ENCODE peak calls at places on chromosomes 3 and 15, in six cellular contexts. One of them, this sample, is unnamed.

GRCh38 chr3:177191108-177191779 is 6.0 kb downstream of the TBL1XR1 start:
- DNase-seq in psoas muscle: no peak
- DNase-seq in astrocyte of the spinal cord: no peak
- DNase-seq in NB4: peak; percentile 26
- DNase-seq in colonic mucosa: no peak
- DNase-seq in IMR-90: no peak
- DNase-seq in this sample: no peak

GRCh38 chr15:65902373-65902772 is 33.1 kb downstream of the RAB11A start:
- DNase-seq in psoas muscle: no peak
- DNase-seq in colonic mucosa: peak; percentile 86
- DNase-seq in NB4: peak; percentile 94
- DNase-seq in astrocyte of the spinal cord: no peak
- DNase-seq in IMR-90: peak; percentile 6
- DNase-seq in this sample: no peak

GRCh38 chr3:141255864-141256263 is 24.2 kb downstream of the PXYLP1 start:
- DNase-seq in IMR-90: no peak
- DNase-seq in psoas muscle: no peak
- DNase-seq in NB4: no peak
- DNase-seq in colonic mucosa: no peak
- DNase-seq in astrocyte of the spinal cord: no peak
- DNase-seq in this sample: peak; percentile 41

GRCh38 chr3:55491296-55491816 is 4.2 kb upstream of the WNT5A start:
- DNase-seq in IMR-90: peak; percentile 92
- DNase-seq in psoas muscle: no peak
- DNase-seq in astrocyte of the spinal cord: peak; percentile 86
- DNase-seq in colonic mucosa: peak; percentile 63
- DNase-seq in NB4: no peak
- DNase-seq in this sample: peak; percentile 94

GRCh38 chr15:101439920-101440319 is 49.6 kb downstream of the PCSK6 start:
- DNase-seq in colonic mucosa: no peak
- DNase-seq in NB4: no peak
- DNase-seq in psoas muscle: no peak
- DNase-seq in IMR-90: peak; percentile 24
- DNase-seq in astrocyte of the spinal cord: no peak
- DNase-seq in this sample: peak; percentile 85

GRCh38 chr15:83657549-83657948 is 3.6 kb downstream of the ADAMTSL3 start:
- DNase-seq in astrocyte of the spinal cord: no peak
- DNase-seq in IMR-90: no peak
- DNase-seq in colonic mucosa: no peak
- DNase-seq in NB4: peak; percentile 22
- DNase-seq in psoas muscle: no peak
- DNase-seq in this sample: no peak

GRCh38 chr15:98779463-98780071 is 131.2 kb downstream of the IGF1R start:
- DNase-seq in psoas muscle: peak; percentile 79
- DNase-seq in IMR-90: peak; percentile 65
- DNase-seq in colonic mucosa: peak; percentile 91
- DNase-seq in NB4: peak; percentile 92
- DNase-seq in astrocyte of the spinal cord: peak; percentile 72
- DNase-seq in this sample: peak; percentile 62

GRCh38 chr3:117455782-117456181 is 746.2 kb downstream of the TUSC7 start:
- DNase-seq in NB4: no peak
- DNase-seq in IMR-90: no peak
- DNase-seq in astrocyte of the spinal cord: no peak
- DNase-seq in colonic mucosa: no peak
- DNase-seq in psoas muscle: no peak
- DNase-seq in this sample: no peak

GRCh38 chr3:38315488-38316230 is 30.9 kb upstream of the XYLB start:
- DNase-seq in NB4: no peak
- DNase-seq in IMR-90: no peak
- DNase-seq in astrocyte of the spinal cord: no peak
- DNase-seq in colonic mucosa: no peak
- DNase-seq in psoas muscle: no peak
- DNase-seq in this sample: no peak

GRCh38 chr15:80424381-80424780 is 20.2 kb downstream of the ARNT2 start:
- DNase-seq in NB4: no peak
- DNase-seq in psoas muscle: no peak
- DNase-seq in IMR-90: no peak
- DNase-seq in colonic mucosa: no peak
- DNase-seq in astrocyte of the spinal cord: peak; percentile 38
- DNase-seq in this sample: no peak

GRCh38 chr3:196111939-196112386 is 30.1 kb upstream of the TFRC start:
- DNase-seq in colonic mucosa: no peak
- DNase-seq in IMR-90: no peak
- DNase-seq in NB4: no peak
- DNase-seq in psoas muscle: no peak
- DNase-seq in astrocyte of the spinal cord: no peak
- DNase-seq in this sample: no peak

GRCh38 chr15:77619883-77620282 is 12.8 kb downstream of the LINGO1 start:
- DNase-seq in NB4: no peak
- DNase-seq in astrocyte of the spinal cord: no peak
- DNase-seq in psoas muscle: no peak
- DNase-seq in IMR-90: no peak
- DNase-seq in colonic mucosa: no peak
- DNase-seq in this sample: no peak

GRCh38 chr3:69359916-69360315 is 26.0 kb downstream of the FRMD4B start:
- DNase-seq in IMR-90: no peak
- DNase-seq in psoas muscle: no peak
- DNase-seq in astrocyte of the spinal cord: no peak
- DNase-seq in NB4: no peak
- DNase-seq in colonic mucosa: no peak
- DNase-seq in this sample: no peak

GRCh38 chr15:68494573-68495105 is 62.7 kb upstream of the ITGA11 start:
- DNase-seq in colonic mucosa: no peak
- DNase-seq in psoas muscle: no peak
- DNase-seq in IMR-90: no peak
- DNase-seq in NB4: no peak
- DNase-seq in astrocyte of the spinal cord: no peak
- DNase-seq in this sample: no peak

GRCh38 chr15:49688135-49688790 is 67.4 kb downstream of the DTWD1 start:
- DNase-seq in astrocyte of the spinal cord: no peak
- DNase-seq in IMR-90: peak; percentile 57
- DNase-seq in NB4: no peak
- DNase-seq in colonic mucosa: no peak
- DNase-seq in psoas muscle: no peak
- DNase-seq in this sample: peak; percentile 74

GRCh38 chr3:186053954-186054353 is 54.9 kb downstream of the ETV5 start:
- DNase-seq in astrocyte of the spinal cord: peak; percentile 53
- DNase-seq in colonic mucosa: no peak
- DNase-seq in IMR-90: peak; percentile 73
- DNase-seq in NB4: no peak
- DNase-seq in psoas muscle: no peak
- DNase-seq in this sample: peak; percentile 40

GRCh38 chr15:74420193-74420905 is 13.4 kb downstream of the SEMA7A start:
- DNase-seq in psoas muscle: no peak
- DNase-seq in NB4: no peak
- DNase-seq in IMR-90: no peak
- DNase-seq in colonic mucosa: no peak
- DNase-seq in astrocyte of the spinal cord: no peak
- DNase-seq in this sample: peak; percentile 48

GRCh38 chr3:34675383-34676120 is 877.1 kb downstream of the PDCD6IP start:
- DNase-seq in astrocyte of the spinal cord: peak; percentile 63
- DNase-seq in IMR-90: no peak
- DNase-seq in psoas muscle: no peak
- DNase-seq in colonic mucosa: no peak
- DNase-seq in NB4: no peak
- DNase-seq in this sample: peak; percentile 29

GRCh38 chr3:133955892-133956291 is 60.2 kb upstream of the RAB6B start:
- DNase-seq in colonic mucosa: no peak
- DNase-seq in NB4: no peak
- DNase-seq in IMR-90: no peak
- DNase-seq in astrocyte of the spinal cord: no peak
- DNase-seq in psoas muscle: no peak
- DNase-seq in this sample: no peak

GRCh38 chr3:47605646-47606045 is 27.0 kb upstream of the CSPG5 start:
- DNase-seq in IMR-90: peak; percentile 78
- DNase-seq in psoas muscle: no peak
- DNase-seq in colonic mucosa: peak; percentile 18
- DNase-seq in astrocyte of the spinal cord: peak; percentile 63
- DNase-seq in NB4: no peak
- DNase-seq in this sample: no peak

GRCh38 chr3:147394168-147394941 is 12.0 kb downstream of the ZIC4 start:
- DNase-seq in psoas muscle: no peak
- DNase-seq in IMR-90: no peak
- DNase-seq in NB4: no peak
- DNase-seq in astrocyte of the spinal cord: peak; percentile 57
- DNase-seq in colonic mucosa: no peak
- DNase-seq in this sample: no peak

GRCh38 chr3:136075218-136075808 is 109.8 kb downstream of the PPP2R3A start:
- DNase-seq in psoas muscle: peak; percentile 57
- DNase-seq in IMR-90: peak; percentile 80
- DNase-seq in astrocyte of the spinal cord: peak; percentile 79
- DNase-seq in NB4: peak; percentile 85
- DNase-seq in colonic mucosa: peak; percentile 78
- DNase-seq in this sample: peak; percentile 80

GRCh38 chr3:114447545-114447944 is 153.7 kb downstream of the TIGIT start:
- DNase-seq in colonic mucosa: no peak
- DNase-seq in psoas muscle: no peak
- DNase-seq in NB4: no peak
- DNase-seq in IMR-90: no peak
- DNase-seq in astrocyte of the spinal cord: no peak
- DNase-seq in this sample: no peak

GRCh38 chr3:114447950-114448479 is 154.2 kb downstream of the TIGIT start:
- DNase-seq in NB4: no peak
- DNase-seq in colonic mucosa: no peak
- DNase-seq in psoas muscle: no peak
- DNase-seq in IMR-90: no peak
- DNase-seq in astrocyte of the spinal cord: no peak
- DNase-seq in this sample: peak; percentile 64

GRCh38 chr3:114444216-114444615 is 150.4 kb downstream of the TIGIT start:
- DNase-seq in colonic mucosa: no peak
- DNase-seq in IMR-90: no peak
- DNase-seq in astrocyte of the spinal cord: no peak
- DNase-seq in NB4: no peak
- DNase-seq in psoas muscle: no peak
- DNase-seq in this sample: no peak

GRCh38 chr3:114446605-114447004 is 152.8 kb downstream of the TIGIT start:
- DNase-seq in IMR-90: no peak
- DNase-seq in NB4: no peak
- DNase-seq in astrocyte of the spinal cord: no peak
- DNase-seq in colonic mucosa: no peak
- DNase-seq in psoas muscle: no peak
- DNase-seq in this sample: no peak

GRCh38 chr3:114445233-114445632 is 151.4 kb downstream of the TIGIT start:
- DNase-seq in IMR-90: peak; percentile 13
- DNase-seq in psoas muscle: no peak
- DNase-seq in NB4: no peak
- DNase-seq in astrocyte of the spinal cord: no peak
- DNase-seq in colonic mucosa: no peak
- DNase-seq in this sample: no peak
- H3K4me3 ChIP-seq in IMR-90: no peak overlapping the region
- H3K4me3 ChIP-seq in psoas muscle: no peak overlapping the region
- H3K4me3 ChIP-seq in NB4: no peak overlapping the region
- H3K4me3 ChIP-seq in astrocyte of the spinal cord: no peak overlapping the region
- H3K4me3 ChIP-seq in colonic mucosa: no peak overlapping the region
- H3K4me3 ChIP-seq in this sample: no peak overlapping the region

DNA sequence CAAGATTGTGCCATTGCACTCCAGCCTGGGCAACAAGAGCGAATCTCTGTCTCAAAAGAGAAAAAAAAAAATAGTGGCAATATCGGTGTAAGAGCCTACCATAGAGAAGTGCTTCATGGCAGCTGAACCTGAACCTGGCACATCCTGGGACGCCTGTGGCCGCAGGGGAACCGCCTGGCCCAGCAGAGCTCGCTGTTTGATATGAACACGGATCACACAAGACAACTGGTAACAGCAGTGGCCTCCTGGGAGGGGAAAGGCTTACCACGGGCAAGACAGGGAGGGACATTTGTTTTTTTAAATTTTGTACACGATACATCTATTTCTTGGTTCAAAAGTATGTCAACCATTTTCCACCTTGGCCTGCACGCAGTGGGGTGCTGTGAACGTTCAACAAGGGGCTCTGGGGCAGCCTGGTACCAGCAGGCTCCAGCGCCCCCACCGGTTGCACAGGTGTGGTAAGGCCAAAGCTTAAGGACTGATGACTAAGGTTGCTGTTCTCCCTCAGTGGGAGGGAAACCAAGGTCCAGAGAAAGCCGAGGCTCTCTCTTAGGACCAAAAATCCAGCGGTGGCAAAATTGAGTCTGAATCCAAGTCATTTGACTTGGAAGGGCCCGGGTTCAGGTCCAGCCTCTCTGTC is 21.7 kb upstream of the EPHB3 start:
- DNase-seq in colonic mucosa: peak; percentile 12
- DNase-seq in IMR-90: no peak
- DNase-seq in psoas muscle: no peak
- DNase-seq in astrocyte of the spinal cord: no peak
- DNase-seq in NB4: no peak
- DNase-seq in this sample: no peak
- TF ChIP-seq CTCF in colonic mucosa: no peak
- TF ChIP-seq CTCF in IMR-90: no peak
- TF ChIP-seq CTCF in psoas muscle: no peak
- TF ChIP-seq CTCF in astrocyte of the spinal cord: no peak
- TF ChIP-seq CTCF in NB4: no peak
- TF ChIP-seq CTCF in this sample: no peak

GRCh38 chr15:85581495-85581894 is 201.1 kb downstream of the AKAP13 start:
- DNase-seq in colonic mucosa: peak; percentile 55
- DNase-seq in NB4: no peak
- DNase-seq in IMR-90: no peak
- DNase-seq in astrocyte of the spinal cord: no peak
- DNase-seq in psoas muscle: peak; percentile 64
- DNase-seq in this sample: no peak

GRCh38 chr15:85580914-85581313 is 200.5 kb downstream of the AKAP13 start:
- DNase-seq in psoas muscle: no peak
- DNase-seq in IMR-90: no peak
- DNase-seq in astrocyte of the spinal cord: no peak
- DNase-seq in NB4: no peak
- DNase-seq in colonic mucosa: peak; percentile 69
- DNase-seq in this sample: no peak

GRCh38 chr15:85583404-85584390 is 203.3 kb downstream of the AKAP13 start:
- DNase-seq in psoas muscle: peak; percentile 60
- DNase-seq in astrocyte of the spinal cord: peak; percentile 39
- DNase-seq in colonic mucosa: peak; percentile 56
- DNase-seq in NB4: no peak
- DNase-seq in IMR-90: peak; percentile 68
- DNase-seq in this sample: peak; percentile 63

GRCh38 chr15:85582076-85582718 is 201.8 kb downstream of the AKAP13 start:
- DNase-seq in astrocyte of the spinal cord: peak; percentile 46
- DNase-seq in psoas muscle: no peak
- DNase-seq in IMR-90: peak; percentile 24
- DNase-seq in NB4: no peak
- DNase-seq in colonic mucosa: peak; percentile 62
- DNase-seq in this sample: peak; percentile 61

GRCh38 chr15:85582719-85583089 is 202.3 kb downstream of the AKAP13 start:
- DNase-seq in IMR-90: peak; percentile 46
- DNase-seq in NB4: no peak
- DNase-seq in colonic mucosa: peak; percentile 68
- DNase-seq in psoas muscle: peak; percentile 43
- DNase-seq in astrocyte of the spinal cord: no peak
- DNase-seq in this sample: peak; percentile 25
- H3K4me3 ChIP-seq in IMR-90: no peak overlapping the region
- H3K4me3 ChIP-seq in NB4: no peak overlapping the region
- H3K4me3 ChIP-seq in colonic mucosa: peak overlapping the region; percentile 22
- H3K4me3 ChIP-seq in psoas muscle: peak overlapping the region; percentile 69
- H3K4me3 ChIP-seq in astrocyte of the spinal cord: no peak overlapping the region
- H3K4me3 ChIP-seq in this sample: peak overlapping the region; percentile 34

GRCh38 chr15:57767526-57767925 is 61.0 kb downstream of the POLR2M start:
- DNase-seq in psoas muscle: no peak
- DNase-seq in colonic mucosa: no peak
- DNase-seq in astrocyte of the spinal cord: no peak
- DNase-seq in IMR-90: no peak
- DNase-seq in NB4: peak; percentile 61
- DNase-seq in this sample: no peak

GRCh38 chr15:57772223-57772957 is 65.9 kb downstream of the POLR2M start:
- DNase-seq in psoas muscle: no peak
- DNase-seq in colonic mucosa: no peak
- DNase-seq in NB4: peak; percentile 3
- DNase-seq in IMR-90: peak; percentile 17
- DNase-seq in astrocyte of the spinal cord: peak; percentile 12
- DNase-seq in this sample: peak; percentile 40

GRCh38 chr15:57769266-57769665 is 62.8 kb downstream of the POLR2M start:
- DNase-seq in IMR-90: peak; percentile 33
- DNase-seq in psoas muscle: peak; percentile 72
- DNase-seq in NB4: peak; percentile 10
- DNase-seq in colonic mucosa: no peak
- DNase-seq in astrocyte of the spinal cord: peak; percentile 43
- DNase-seq in this sample: peak; percentile 83
- TF ChIP-seq CTCF in IMR-90: no peak
- TF ChIP-seq CTCF in psoas muscle: no peak
- TF ChIP-seq CTCF in NB4: no peak
- TF ChIP-seq CTCF in colonic mucosa: no peak
- TF ChIP-seq CTCF in astrocyte of the spinal cord: no peak
- TF ChIP-seq CTCF in this sample: no peak